ENCODE peak calls at places on chromosome 3, in four cellular contexts. W, I, P and J are unnamed samples. For H3K27me3, the result is how much of the 10 kb centered on the place peaks cover.

GRCh38 chr3:143885803-143886427 is 37.6 kb upstream of the SLC9A9 start:
- DNase-seq in I (no peak), P (no peak), W (peak), J (peak)

GRCh38 chr3:101020616-101021015 is 27.4 kb upstream of the ABI3BP start:
- DNase-seq in P (no peak), I (no peak), W (peak), J (peak)

GRCh38 chr3:62669161-62669560 is 206.1 kb downstream of the CADPS start:
- DNase-seq in P (no peak), I (no peak), W (no peak), J (no peak)

GRCh38 chr3:177646749-177647148 is 449.5 kb upstream of the TBL1XR1 start:
- DNase-seq in W (no peak), P (no peak), I (no peak), J (no peak)

GRCh38 chr3:114308830-114309229 is 15.0 kb downstream of the TIGIT start:
- DNase-seq in I (no peak), W (no peak), P (no peak), J (no peak)

GRCh38 chr3:79368403-79368802 is 399.4 kb downstream of the ROBO1 start:
- DNase-seq in I (no peak), P (no peak), W (no peak), J (no peak)

GRCh38 chr3:113251817-113252216 is 40.5 kb downstream of the BOC start:
- DNase-seq in W (no peak), P (no peak), I (no peak), J (no peak)

GRCh38 chr3:17038900-17039545 is 154.3 kb downstream of the PLCL2 start:
- DNase-seq in P (no peak), W (no peak), I (no peak), J (no peak)

GRCh38 chr3:71542548-71543370 is 40.8 kb downstream of the FOXP1 start:
- DNase-seq in W (peak), P (peak), I (peak), J (peak)

GRCh38 chr3:134449277-134449676 is 36.5 kb downstream of the ANAPC13 start:
- DNase-seq in P (peak), W (peak), I (no peak), J (peak)

GRCh38 chr3:60149501-60149900 is 1099.7 kb upstream of the CFAP20DC start:
- DNase-seq in W (no peak), P (no peak), I (no peak), J (no peak)

GRCh38 chr3:49191741-49192140 is 20.3 kb downstream of the KLHDC8B start:
- DNase-seq in I (no peak), W (no peak), P (no peak), J (no peak)

GRCh38 chr3:115336836-115337235 is 189.7 kb upstream of the ZBTB20 start:
- DNase-seq in I (no peak), P (no peak), W (no peak), J (no peak)

GRCh38 chr3:143120716-143121239 is 1.2 kb downstream of the CHST2 start:
- DNase-seq in W (peak), I (no peak), P (peak), J (peak)

GRCh38 chr3:123083446-123084124 is 16.8 kb downstream of the PDIA5 start:
- DNase-seq in W (no peak), P (no peak), I (no peak), J (no peak)

GRCh38 chr3:51830986-51831385 is 30.4 kb upstream of the IQCF2 start:
- DNase-seq in W (no peak), I (no peak), P (no peak), J (no peak)

GRCh38 chr3:194275231-194275671 is 75.9 kb downstream of the CPN2 start:
- DNase-seq in I (no peak), W (peak), P (no peak), J (peak)

GRCh38 chr3:459376-459710 is 262.8 kb downstream of the CHL1 start:
- DNase-seq in P (no peak), I (no peak), W (no peak), J (no peak)

GRCh38 chr3:29144361-29144760 is 136.5 kb upstream of the RBMS3 start:
- DNase-seq in P (no peak), W (no peak), I (no peak), J (no peak)

DNA sequence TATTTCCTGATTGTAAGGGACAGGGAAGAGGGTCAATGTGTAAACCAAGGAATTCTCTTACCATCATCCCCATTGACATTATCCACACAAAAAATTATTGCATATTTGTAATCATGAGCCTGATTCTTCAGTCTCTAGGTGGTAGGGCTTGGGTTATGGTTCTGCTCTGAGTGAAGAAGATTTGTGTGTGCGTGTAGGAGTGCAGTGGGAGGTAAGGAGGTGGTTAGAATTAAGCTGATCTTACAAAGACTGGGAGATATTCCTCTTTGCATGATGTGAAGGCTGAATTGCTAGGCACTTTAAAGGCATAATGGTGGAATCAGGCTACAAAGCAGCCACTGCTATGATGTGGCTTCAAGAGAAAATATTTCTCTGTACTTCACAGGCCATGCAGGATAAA is 23.0 kb upstream of the MINDY4B start:
- DNase-seq in W (no peak), I (no peak), P (no peak), J (no peak)
- H3K27me3 ChIP-seq in W (under half), I (under half), P (under half), J (half or more)

GRCh38 chr3:11566916-11567315 is 76.8 kb downstream of the VGLL4 start:
- DNase-seq in W (no peak), P (no peak), I (no peak), J (no peak)

GRCh38 chr3:11569156-11569741 is 74.5 kb downstream of the VGLL4 start:
- DNase-seq in I (no peak), P (no peak), W (no peak), J (no peak)

GRCh38 chr3:11570251-11570650 is 73.5 kb downstream of the VGLL4 start:
- DNase-seq in W (no peak), P (no peak), I (no peak), J (no peak)

GRCh38 chr3:11567516-11568467 is 75.9 kb downstream of the VGLL4 start:
- DNase-seq in W (peak), P (no peak), I (no peak), J (peak)

GRCh38 chr3:11568503-11569155 is 75.1 kb downstream of the VGLL4 start:
- DNase-seq in P (no peak), I (peak), W (peak), J (peak)
- H3K4me3 ChIP-seq in P (peak), I (peak), W (no peak), J (peak)

GRCh38 chr3:169665264-169666078 is 2.0 kb upstream of the MECOM start:
- DNase-seq in P (no peak), I (no peak), W (no peak), J (no peak)

GRCh38 chr3:169662215-169663070 is 1.1 kb downstream of the MECOM start:
- DNase-seq in I (no peak), P (peak), W (peak), J (peak)

GRCh38 chr3:169666501-169667379 is 3.2 kb upstream of the MECOM start:
- DNase-seq in P (peak), I (no peak), W (peak), J (no peak)

GRCh38 chr3:169666079-169666436 is 2.5 kb upstream of the MECOM start:
- DNase-seq in P (no peak), W (no peak), I (no peak), J (no peak)

DNA sequence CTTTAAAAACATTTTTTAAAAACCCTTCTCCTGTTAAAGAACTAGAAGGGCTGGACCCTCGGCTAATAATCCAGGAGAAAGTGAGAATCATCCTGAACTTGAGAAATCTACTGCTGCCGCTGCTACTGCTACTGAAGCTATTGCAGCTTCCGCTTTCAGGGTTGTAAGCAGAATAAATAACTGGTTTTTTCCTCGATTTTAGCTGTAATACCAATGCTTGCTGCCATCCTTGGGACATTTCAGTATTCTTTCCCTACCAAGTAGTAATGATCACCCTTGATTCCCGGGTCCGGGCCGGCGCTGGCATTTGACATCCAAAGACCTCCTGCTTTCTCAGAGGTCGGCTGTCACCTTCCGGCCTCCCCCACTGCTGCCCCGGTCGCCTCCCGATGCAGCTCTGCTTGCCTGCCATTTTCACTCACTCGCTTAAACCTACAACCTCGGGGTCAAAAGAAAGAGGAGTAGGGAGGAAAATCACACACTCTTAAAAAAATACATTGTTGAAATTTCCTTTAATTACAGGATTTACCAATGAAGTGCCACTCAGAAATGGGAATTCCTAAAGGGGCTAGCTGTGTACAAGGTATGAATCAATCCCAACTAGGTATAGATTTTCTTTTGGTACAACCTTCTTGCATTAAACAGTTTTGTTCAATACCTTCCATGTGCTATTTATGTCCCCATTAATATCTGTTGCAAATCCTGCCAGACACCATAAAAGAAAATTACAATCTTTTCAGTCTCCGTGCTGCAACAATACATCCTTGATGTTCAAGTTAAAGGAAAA is 715 bp upstream of the MECOM start:
- DNase-seq in I (no peak), W (peak), P (peak), J (peak)
- H3K27me3 ChIP-seq in I (half or more), W (under half), P (half or more), J (half or more)

GRCh38 chr3:4531478-4532025 is 38.4 kb downstream of the ITPR1 start:
- DNase-seq in P (no peak), W (no peak), I (no peak), J (no peak)
- H3K4me3 ChIP-seq in P (no peak), W (no peak), I (no peak), J (no peak)

GRCh38 chr3:13769422-13769821 is 110.4 kb downstream of the WNT7A start:
- DNase-seq in P (peak), I (no peak), W (no peak), J (no peak)
- H3K27me3 ChIP-seq in P (under half), I (under half), W (under half), J (under half)

GRCh38 chr3:53166781-53167291 is 5.8 kb downstream of the PRKCD start:
- DNase-seq in W (peak), I (no peak), P (peak), J (peak)
- H3K4me3 ChIP-seq in W (no peak), I (no peak), P (no peak), J (no peak)

DNA sequence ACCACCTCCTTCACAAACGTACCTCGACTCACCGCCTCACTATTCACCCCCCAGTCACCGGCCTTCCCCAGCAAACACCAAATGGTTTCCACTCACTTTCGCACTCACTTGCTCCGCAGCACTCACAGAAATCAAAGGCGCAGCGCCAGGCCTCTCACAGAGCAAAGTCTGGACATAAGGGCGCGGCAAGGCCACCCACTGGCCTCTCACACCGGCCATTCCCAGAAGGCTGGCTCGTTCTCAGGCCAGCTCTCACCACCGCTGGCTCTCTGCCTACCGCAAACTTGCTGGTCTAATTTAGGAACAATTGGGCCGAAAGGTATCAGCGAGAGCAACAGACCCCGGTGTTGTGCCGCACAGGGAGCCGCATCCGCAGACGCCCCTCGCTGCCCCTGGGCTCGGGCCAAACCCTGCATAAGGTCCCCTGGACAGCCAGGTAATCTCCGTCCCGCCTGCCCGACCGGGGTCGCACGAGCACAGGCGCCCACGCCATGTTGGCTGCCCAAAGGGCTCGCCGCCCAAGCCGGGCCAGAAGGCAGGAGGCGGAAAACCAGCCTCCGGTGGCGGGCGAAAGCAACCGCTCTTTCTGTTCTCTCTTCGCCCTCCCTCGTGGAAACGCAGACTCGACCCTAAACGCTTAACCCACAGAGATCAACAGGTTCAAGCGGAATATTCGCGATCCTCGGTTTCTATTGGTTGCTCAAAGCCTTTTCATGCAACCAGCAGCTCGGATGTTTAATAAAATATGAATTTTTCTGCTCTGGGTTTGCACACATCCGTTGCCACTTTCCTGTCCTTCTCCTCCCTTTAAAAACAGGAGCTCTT is 2.9 kb downstream of the SHOX2 start:
- DNase-seq in P (peak), I (no peak), W (no peak), J (no peak)
- H3K27me3 ChIP-seq in P (half or more), I (under half), W (half or more), J (under half)